ENCODE peak calls at places on chromosomes 1 and 21, in nine cellular contexts. R, I, T, O, M, C, L, Q and B are unnamed samples.
A peak's percentile ranks its signal among the peaks of the same experiment; 100 is the strongest.

GRCh38 chr1:23638188-23638619 is 53.4 kb upstream of the RPL11 start:
- DNase-seq in R (no peak), I (no peak), T (no peak), O (no peak), M (no peak), C (no peak), L (no peak), Q (peak; percentile 67), B (no peak)

GRCh38 chr21:31161157-31161556 is 122.9 kb upstream of the KRTAP19-8 start:
- DNase-seq in R (no peak), I (no peak), T (peak; percentile 15), O (no peak), M (peak; percentile 35), C (no peak), L (no peak), Q (no peak), B (no peak)

GRCh38 chr1:91026777-91027176 is 4.9 kb upstream of the ZNF644 start:
- DNase-seq in R (no peak), I (no peak), T (peak; percentile 29), O (no peak), M (no peak), C (no peak), L (no peak), Q (no peak), B (no peak)

GRCh38 chr1:159088050-159088449 is 11.5 kb upstream of the AIM2 start:
- DNase-seq in R (peak; percentile 48), I (no peak), T (peak; percentile 78), O (no peak), M (no peak), C (no peak), L (no peak), Q (no peak), B (no peak)

GRCh38 chr1:177255411-177255810 is 84.7 kb downstream of the BRINP2 start:
- DNase-seq in R (no peak), I (no peak), T (peak; percentile 78), O (no peak), M (no peak), C (no peak), L (no peak), Q (no peak), B (no peak)

GRCh38 chr1:153598309-153599172 is 14.4 kb downstream of the S100A16 start:
- DNase-seq in R (no peak), I (no peak), T (peak; percentile 78), O (no peak), M (no peak), C (no peak), L (no peak), Q (no peak), B (peak; percentile 94)

GRCh38 chr1:234871710-234872262 is 256.9 kb downstream of the TOMM20 start:
- DNase-seq in R (no peak), I (no peak), T (peak; percentile 34), O (no peak), M (no peak), C (no peak), L (no peak), Q (no peak), B (peak; percentile 46)

GRCh38 chr21:34524671-34525601 is 12.9 kb upstream of the KCNE1 start:
- DNase-seq in R (no peak), I (no peak), T (peak; percentile 84), O (no peak), M (no peak), C (no peak), L (no peak), Q (peak; percentile 61), B (no peak)

GRCh38 chr1:169106921-169107672 is 607 bp downstream of the ATP1B1 start:
- DNase-seq in R (no peak), I (no peak), T (peak; percentile 39), O (no peak), M (no peak), C (no peak), L (no peak), Q (no peak), B (no peak)

GRCh38 chr1:29197590-29197924 is 15.9 kb upstream of the SRSF4 start:
- DNase-seq in R (no peak), I (peak; percentile 10), T (peak; percentile 62), O (no peak), M (peak; percentile 22), C (no peak), L (peak; percentile 45), Q (no peak), B (no peak)

GRCh38 chr1:38396606-38397005 is 350.0 kb upstream of the POU3F1 start:
- DNase-seq in R (no peak), I (no peak), T (no peak), O (no peak), M (no peak), C (no peak), L (no peak), Q (no peak), B (no peak)

GRCh38 chr1:61585714-61586113 is 139.2 kb downstream of the TM2D1 start:
- DNase-seq in R (no peak), I (peak; percentile 46), T (no peak), O (no peak), M (no peak), C (peak; percentile 15), L (no peak), Q (no peak), B (no peak)

GRCh38 chr1:84876353-84876752 is 16.7 kb downstream of the LPAR3 start:
- DNase-seq in R (no peak), I (no peak), T (no peak), O (no peak), M (no peak), C (no peak), L (no peak), Q (no peak), B (no peak)

GRCh38 chr1:193406901-193407300 is 220.5 kb upstream of the B3GALT2 start:
- DNase-seq in R (no peak), I (no peak), T (peak; percentile 72), O (peak; percentile 6), M (no peak), C (no peak), L (peak; percentile 19), Q (no peak), B (peak; percentile 18)

GRCh38 chr1:55823521-55824296 is 608.5 kb upstream of the USP24 start:
- DNase-seq in R (no peak), I (no peak), T (peak; percentile 64), O (no peak), M (no peak), C (no peak), L (no peak), Q (no peak), B (no peak)

GRCh38 chr1:5555853-5556252 is 436.4 kb downstream of the NPHP4 start:
- DNase-seq in R (no peak), I (no peak), T (no peak), O (no peak), M (no peak), C (no peak), L (no peak), Q (no peak), B (no peak)

GRCh38 chr1:32876341-32877210 is 5.9 kb upstream of the FNDC5 start:
- DNase-seq in R (no peak), I (no peak), T (no peak), O (no peak), M (peak; percentile 32), C (no peak), L (peak; percentile 28), Q (no peak), B (no peak)

GRCh38 chr1:233714631-233715217 is 100.8 kb downstream of the KCNK1 start:
- DNase-seq in R (no peak), I (no peak), T (no peak), O (no peak), M (no peak), C (no peak), L (no peak), Q (no peak), B (no peak)

GRCh38 chr1:224894915-224895314 is 34.6 kb upstream of the DNAH14 start:
- DNase-seq in R (peak; percentile 10), I (no peak), T (peak; percentile 8), O (no peak), M (no peak), C (no peak), L (peak; percentile 18), Q (no peak), B (peak; percentile 61)

GRCh38 chr1:187336769-187337168 is 508.0 kb downstream of the PLA2G4A start:
- DNase-seq in R (no peak), I (no peak), T (no peak), O (no peak), M (no peak), C (no peak), L (no peak), Q (no peak), B (no peak)

GRCh38 chr1:189211742-189212141 is 1265.9 kb downstream of the BRINP3 start:
- DNase-seq in R (no peak), I (no peak), T (peak; percentile 69), O (no peak), M (no peak), C (no peak), L (no peak), Q (no peak), B (no peak)
- H3K9me3 ChIP-seq in R (no peaks in the 10 kb centered on the region), I (no peaks in the 10 kb centered on the region), T (no peaks in the 10 kb centered on the region), O (no peaks in the 10 kb centered on the region), M (no peaks in the 10 kb centered on the region), C (no peaks in the 10 kb centered on the region), L (no peaks in the 10 kb centered on the region), Q (no peaks in the 10 kb centered on the region), B (no peaks in the 10 kb centered on the region)

GRCh38 chr1:4510276-4510691 is 144.1 kb upstream of the AJAP1 start:
- DNase-seq in R (no peak), I (no peak), T (no peak), O (no peak), M (no peak), C (no peak), L (no peak), Q (no peak), B (no peak)
- H3K9me3 ChIP-seq in R (peaks cover 84% of the 10 kb centered on the region), I (no peaks in the 10 kb centered on the region), T (peaks cover 59% of the 10 kb centered on the region), O (no peaks in the 10 kb centered on the region), M (no peaks in the 10 kb centered on the region), C (no peaks in the 10 kb centered on the region), L (no peaks in the 10 kb centered on the region), Q (no peaks in the 10 kb centered on the region), B (no peaks in the 10 kb centered on the region)

GRCh38 chr21:18053151-18053550 is 191.5 kb upstream of the CHODL start:
- DNase-seq in R (no peak), I (no peak), T (no peak), O (no peak), M (no peak), C (no peak), L (no peak), Q (no peak), B (no peak)

GRCh38 chr21:18049461-18049860 is 195.2 kb upstream of the CHODL start:
- DNase-seq in R (no peak), I (no peak), T (no peak), O (no peak), M (no peak), C (no peak), L (no peak), Q (no peak), B (no peak)
- H3K9me3 ChIP-seq in R (no peaks in the 10 kb centered on the region), I (no peaks in the 10 kb centered on the region), T (peaks cover 6% of the 10 kb centered on the region), O (no peaks in the 10 kb centered on the region), M (no peaks in the 10 kb centered on the region), C (no peaks in the 10 kb centered on the region), L (peaks cover 17% of the 10 kb centered on the region), Q (no peaks in the 10 kb centered on the region), B (no peaks in the 10 kb centered on the region)

DNA sequence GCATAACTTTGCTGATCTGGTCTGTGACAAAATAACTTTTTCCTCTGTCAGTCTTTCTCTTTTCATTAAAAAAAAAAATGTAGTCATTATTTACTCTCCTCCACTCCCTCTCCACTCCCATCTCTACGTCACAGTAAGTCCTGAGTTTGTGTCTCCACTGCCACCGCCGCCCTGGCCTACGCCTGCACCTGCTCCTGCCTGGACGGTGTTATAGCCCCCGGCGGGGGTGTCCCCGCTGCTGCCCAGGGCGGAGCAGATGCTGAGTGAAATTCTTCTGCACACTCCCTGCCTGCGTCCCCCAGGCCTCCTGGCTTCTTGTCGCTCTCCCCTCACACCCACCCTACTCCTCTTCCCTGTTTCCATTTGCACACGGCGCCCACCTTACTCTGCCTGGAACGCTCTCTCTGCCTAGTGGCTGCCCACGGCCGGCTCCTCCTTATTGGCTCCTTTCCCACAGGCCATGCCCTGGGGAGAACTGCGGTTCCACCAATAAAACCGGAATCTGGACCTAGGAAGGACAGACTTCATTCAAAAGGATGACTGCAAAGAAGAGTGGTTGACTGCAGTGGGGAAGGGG is 55.2 kb upstream of the C1orf174 start:
- DNase-seq in R (no peak), I (no peak), T (no peak), O (no peak), M (no peak), C (no peak), L (no peak), Q (no peak), B (no peak)
- H3K9me3 ChIP-seq in R (peaks cover 67% of the 10 kb centered on the region), I (no peaks in the 10 kb centered on the region), T (peaks cover 41% of the 10 kb centered on the region), O (peaks cover 1% of the 10 kb centered on the region), M (no peaks in the 10 kb centered on the region), C (no peaks in the 10 kb centered on the region), L (no peaks in the 10 kb centered on the region), Q (no peaks in the 10 kb centered on the region), B (no peaks in the 10 kb centered on the region)